ENCODE peak calls at places on chromosomes 13 and 19, in nine cellular contexts. One of them, this sample, is unnamed.

GRCh38 chr19:45812297-45812696 is 2.8 kb downstream of the RSPH6A start:
- DNase-seq in GM13977: no peak
- DNase-seq in WTC11: no peak
- DNase-seq in H1: no peak
- DNase-seq in HCT116: no peak
- DNase-seq in brain microvascular endothelial cell: no peak
- DNase-seq in tibial artery: no peak
- DNase-seq in breast epithelium: no peak
- DNase-seq in GM20000: no peak
- DNase-seq in this sample: no peak

GRCh38 chr19:343941-344624 is 513 bp downstream of the MIER2 start:
- DNase-seq in GM20000: no peak
- DNase-seq in H1: no peak
- DNase-seq in brain microvascular endothelial cell: no peak
- DNase-seq in GM13977: peak; percentile 91
- DNase-seq in WTC11: peak; percentile 50
- DNase-seq in tibial artery: no peak
- DNase-seq in breast epithelium: no peak
- DNase-seq in HCT116: no peak
- DNase-seq in this sample: no peak

GRCh38 chr13:30750036-30750435 is 14.7 kb downstream of the ALOX5AP start:
- DNase-seq in brain microvascular endothelial cell: no peak
- DNase-seq in GM13977: no peak
- DNase-seq in tibial artery: no peak
- DNase-seq in GM20000: no peak
- DNase-seq in breast epithelium: no peak
- DNase-seq in WTC11: no peak
- DNase-seq in HCT116: no peak
- DNase-seq in H1: no peak
- DNase-seq in this sample: no peak

GRCh38 chr13:22915442-22916082 is 265.2 kb upstream of the SGCG start:
- DNase-seq in tibial artery: no peak
- DNase-seq in GM13977: no peak
- DNase-seq in H1: peak; percentile 66
- DNase-seq in breast epithelium: no peak
- DNase-seq in HCT116: peak; percentile 22
- DNase-seq in WTC11: peak; percentile 78
- DNase-seq in brain microvascular endothelial cell: peak; percentile 18
- DNase-seq in GM20000: peak; percentile 52
- DNase-seq in this sample: no peak

GRCh38 chr19:18204394-18205179 is 745 bp upstream of the RAB3A start:
- DNase-seq in tibial artery: no peak
- DNase-seq in WTC11: peak; percentile 77
- DNase-seq in GM20000: no peak
- DNase-seq in breast epithelium: no peak
- DNase-seq in brain microvascular endothelial cell: peak; percentile 63
- DNase-seq in H1: no peak
- DNase-seq in HCT116: no peak
- DNase-seq in GM13977: no peak
- DNase-seq in this sample: peak; percentile 70

GRCh38 chr19:22893855-22894270 is 61.8 kb downstream of the ZNF723 start:
- DNase-seq in tibial artery: no peak
- DNase-seq in breast epithelium: no peak
- DNase-seq in GM20000: no peak
- DNase-seq in WTC11: no peak
- DNase-seq in brain microvascular endothelial cell: no peak
- DNase-seq in GM13977: no peak
- DNase-seq in HCT116: no peak
- DNase-seq in H1: no peak
- DNase-seq in this sample: no peak

GRCh38 chr13:71964491-71965108 is 97.6 kb upstream of the DACH1 start:
- DNase-seq in GM20000: no peak
- DNase-seq in H1: no peak
- DNase-seq in tibial artery: no peak
- DNase-seq in WTC11: no peak
- DNase-seq in brain microvascular endothelial cell: peak; percentile 22
- DNase-seq in breast epithelium: no peak
- DNase-seq in GM13977: no peak
- DNase-seq in HCT116: no peak
- DNase-seq in this sample: no peak

GRCh38 chr19:1752757-1753728 is at the start of gene ONECUT3:
- DNase-seq in HCT116: no peak
- DNase-seq in GM13977: no peak
- DNase-seq in GM20000: no peak
- DNase-seq in H1: no peak
- DNase-seq in brain microvascular endothelial cell: no peak
- DNase-seq in WTC11: no peak
- DNase-seq in breast epithelium: no peak
- DNase-seq in tibial artery: no peak
- DNase-seq in this sample: no peak

GRCh38 chr13:21297452-21297851 is 121.0 kb downstream of the MRPL57 start:
- DNase-seq in tibial artery: no peak
- DNase-seq in GM13977: no peak
- DNase-seq in HCT116: no peak
- DNase-seq in GM20000: no peak
- DNase-seq in brain microvascular endothelial cell: no peak
- DNase-seq in WTC11: no peak
- DNase-seq in breast epithelium: no peak
- DNase-seq in H1: no peak
- DNase-seq in this sample: no peak

GRCh38 chr19:30841934-30842333 is 469.8 kb downstream of the ZNF536 start:
- DNase-seq in breast epithelium: no peak
- DNase-seq in brain microvascular endothelial cell: no peak
- DNase-seq in GM13977: no peak
- DNase-seq in GM20000: no peak
- DNase-seq in WTC11: no peak
- DNase-seq in HCT116: no peak
- DNase-seq in tibial artery: no peak
- DNase-seq in H1: no peak
- DNase-seq in this sample: no peak

GRCh38 chr13:106527806-106528205 is 7.7 kb downstream of the EFNB2 start:
- DNase-seq in GM20000: no peak
- DNase-seq in WTC11: no peak
- DNase-seq in H1: no peak
- DNase-seq in GM13977: no peak
- DNase-seq in breast epithelium: no peak
- DNase-seq in tibial artery: no peak
- DNase-seq in brain microvascular endothelial cell: no peak
- DNase-seq in HCT116: no peak
- DNase-seq in this sample: no peak

GRCh38 chr19:55820037-55820436 is 11.8 kb downstream of the NLRP11 start:
- DNase-seq in brain microvascular endothelial cell: no peak
- DNase-seq in GM13977: no peak
- DNase-seq in tibial artery: no peak
- DNase-seq in HCT116: no peak
- DNase-seq in GM20000: no peak
- DNase-seq in WTC11: no peak
- DNase-seq in H1: no peak
- DNase-seq in breast epithelium: no peak
- DNase-seq in this sample: no peak

GRCh38 chr19:55419624-55420236 is 12.1 kb upstream of the UBE2S start:
- DNase-seq in WTC11: peak; percentile 22
- DNase-seq in GM13977: no peak
- DNase-seq in HCT116: no peak
- DNase-seq in breast epithelium: no peak
- DNase-seq in GM20000: no peak
- DNase-seq in H1: no peak
- DNase-seq in brain microvascular endothelial cell: no peak
- DNase-seq in tibial artery: no peak
- DNase-seq in this sample: no peak

GRCh38 chr19:34082289-34083077 is 89.8 kb upstream of the LSM14A start:
- DNase-seq in brain microvascular endothelial cell: no peak
- DNase-seq in WTC11: peak; percentile 38
- DNase-seq in GM20000: no peak
- DNase-seq in H1: peak; percentile 21
- DNase-seq in breast epithelium: no peak
- DNase-seq in GM13977: no peak
- DNase-seq in HCT116: no peak
- DNase-seq in tibial artery: no peak
- DNase-seq in this sample: no peak

GRCh38 chr13:88162076-88162702 is 491.0 kb downstream of the SLITRK5 start:
- DNase-seq in brain microvascular endothelial cell: no peak
- DNase-seq in HCT116: no peak
- DNase-seq in GM13977: no peak
- DNase-seq in breast epithelium: no peak
- DNase-seq in tibial artery: no peak
- DNase-seq in WTC11: no peak
- DNase-seq in H1: no peak
- DNase-seq in GM20000: no peak
- DNase-seq in this sample: no peak

GRCh38 chr19:48719263-48720171 is at the start of gene MAMSTR:
- DNase-seq in tibial artery: no peak
- DNase-seq in H1: no peak
- DNase-seq in GM20000: no peak
- DNase-seq in HCT116: no peak
- DNase-seq in brain microvascular endothelial cell: no peak
- DNase-seq in WTC11: no peak
- DNase-seq in GM13977: no peak
- DNase-seq in breast epithelium: no peak
- DNase-seq in this sample: no peak

DNA sequence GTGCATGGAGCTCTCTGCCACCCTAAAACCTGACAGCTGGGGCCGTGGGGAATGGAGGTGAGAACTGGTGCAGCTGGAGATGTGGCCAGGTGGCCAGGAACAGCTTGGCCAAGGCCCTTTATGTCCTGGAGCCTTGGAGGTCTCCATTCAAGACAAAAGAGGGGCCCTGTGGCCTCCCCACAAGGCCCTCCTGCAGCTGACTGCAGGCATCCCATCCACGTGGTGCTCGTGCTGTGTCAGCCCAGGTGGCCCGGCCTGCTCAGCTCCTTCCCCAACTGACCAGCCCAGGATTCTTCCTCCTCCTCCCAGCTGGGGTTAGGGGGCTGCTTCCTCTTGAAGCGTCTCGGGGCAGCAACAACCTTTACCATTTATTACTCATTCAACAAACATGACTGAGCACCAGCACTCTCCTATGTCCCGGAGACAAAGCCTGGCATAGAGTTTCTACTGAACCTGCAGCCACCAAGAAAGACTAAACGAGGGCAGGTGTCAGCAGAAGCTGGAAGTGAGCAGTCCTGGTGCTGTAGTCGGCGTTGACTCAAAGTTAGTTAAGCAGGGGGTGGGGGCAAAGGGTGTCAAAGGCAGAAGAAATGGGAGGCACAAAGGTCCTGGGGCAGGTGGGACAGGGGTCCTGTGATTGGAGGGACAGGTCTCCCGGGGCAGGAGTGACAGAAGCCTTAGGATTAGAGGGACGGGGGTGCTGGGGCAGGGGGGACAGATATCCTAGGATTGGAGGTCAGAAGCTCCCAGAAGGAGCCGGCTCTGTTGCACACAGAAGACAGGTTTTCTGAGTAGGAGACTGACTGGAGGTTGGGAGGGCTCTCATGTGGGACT is 23.3 kb upstream of the C13orf46 start:
- DNase-seq in GM20000: no peak
- DNase-seq in GM13977: no peak
- DNase-seq in HCT116: no peak
- DNase-seq in breast epithelium: no peak
- DNase-seq in H1: no peak
- DNase-seq in brain microvascular endothelial cell: no peak
- DNase-seq in WTC11: no peak
- DNase-seq in tibial artery: no peak
- DNase-seq in this sample: no peak
- TF ChIP-seq CTCF in GM20000: no peak
- TF ChIP-seq CTCF in GM13977: no peak
- TF ChIP-seq CTCF in HCT116: no peak
- TF ChIP-seq CTCF in breast epithelium: no peak
- TF ChIP-seq CTCF in H1: no peak
- TF ChIP-seq CTCF in brain microvascular endothelial cell: no peak
- TF ChIP-seq CTCF in WTC11: no peak
- TF ChIP-seq CTCF in tibial artery: no peak
- TF ChIP-seq CTCF in this sample: no peak

GRCh38 chr13:104106705-104107393 is 1040.6 kb upstream of the SLC10A2 start:
- DNase-seq in WTC11: peak; percentile 41
- DNase-seq in GM13977: no peak
- DNase-seq in tibial artery: no peak
- DNase-seq in brain microvascular endothelial cell: peak; percentile 57
- DNase-seq in H1: peak; percentile 1
- DNase-seq in GM20000: no peak
- DNase-seq in HCT116: no peak
- DNase-seq in breast epithelium: no peak
- DNase-seq in this sample: no peak
- TF ChIP-seq CTCF in WTC11: no peak
- TF ChIP-seq CTCF in GM13977: no peak
- TF ChIP-seq CTCF in tibial artery: no peak
- TF ChIP-seq CTCF in brain microvascular endothelial cell: peak; percentile 20
- TF ChIP-seq CTCF in H1: peak; percentile 33
- TF ChIP-seq CTCF in GM20000: no peak
- TF ChIP-seq CTCF in HCT116: peak; percentile 34
- TF ChIP-seq CTCF in breast epithelium: no peak
- TF ChIP-seq CTCF in this sample: no peak

GRCh38 chr19:11482384-11483050 is 1.7 kb upstream of the ELAVL3 start:
- DNase-seq in WTC11: peak; percentile 89
- DNase-seq in H1: peak; percentile 53
- DNase-seq in breast epithelium: peak; percentile 65
- DNase-seq in GM20000: peak; percentile 98
- DNase-seq in brain microvascular endothelial cell: peak; percentile 57
- DNase-seq in tibial artery: peak; percentile 89
- DNase-seq in HCT116: peak; percentile 51
- DNase-seq in GM13977: peak; percentile 98
- DNase-seq in this sample: peak; percentile 94

GRCh38 chr19:11483176-11484111 is 2.6 kb upstream of the ELAVL3 start:
- DNase-seq in GM13977: peak; percentile 40
- DNase-seq in WTC11: peak; percentile 47
- DNase-seq in tibial artery: no peak
- DNase-seq in HCT116: no peak
- DNase-seq in H1: no peak
- DNase-seq in breast epithelium: no peak
- DNase-seq in brain microvascular endothelial cell: no peak
- DNase-seq in GM20000: peak; percentile 41
- DNase-seq in this sample: no peak

GRCh38 chr19:11480081-11480926 is 542 bp downstream of the ELAVL3 start:
- DNase-seq in H1: no peak
- DNase-seq in breast epithelium: no peak
- DNase-seq in HCT116: no peak
- DNase-seq in WTC11: peak; percentile 26
- DNase-seq in GM20000: peak; percentile 54
- DNase-seq in GM13977: no peak
- DNase-seq in brain microvascular endothelial cell: no peak
- DNase-seq in tibial artery: no peak
- DNase-seq in this sample: no peak

GRCh38 chr19:11480927-11481776 is at the start of gene ELAVL3:
- DNase-seq in HCT116: no peak
- DNase-seq in H1: no peak
- DNase-seq in brain microvascular endothelial cell: no peak
- DNase-seq in GM20000: peak; percentile 53
- DNase-seq in GM13977: no peak
- DNase-seq in WTC11: peak; percentile 69
- DNase-seq in tibial artery: no peak
- DNase-seq in breast epithelium: no peak
- DNase-seq in this sample: peak; percentile 19

GRCh38 chr19:11481777-11482383 is 1.0 kb upstream of the ELAVL3 start:
- DNase-seq in GM20000: peak; percentile 95
- DNase-seq in breast epithelium: peak; percentile 54
- DNase-seq in tibial artery: peak; percentile 83
- DNase-seq in WTC11: peak; percentile 85
- DNase-seq in GM13977: peak; percentile 97
- DNase-seq in brain microvascular endothelial cell: peak; percentile 77
- DNase-seq in HCT116: no peak
- DNase-seq in H1: peak; percentile 79
- DNase-seq in this sample: peak; percentile 96
- TF ChIP-seq CTCF in GM20000: no peak
- TF ChIP-seq CTCF in breast epithelium: no peak
- TF ChIP-seq CTCF in tibial artery: no peak
- TF ChIP-seq CTCF in WTC11: no peak
- TF ChIP-seq CTCF in GM13977: peak; percentile 1
- TF ChIP-seq CTCF in brain microvascular endothelial cell: no peak
- TF ChIP-seq CTCF in HCT116: no peak
- TF ChIP-seq CTCF in H1: peak; percentile 7
- TF ChIP-seq CTCF in this sample: no peak

GRCh38 chr19:58451358-58452101 is at the start of gene ZNF324B:
- DNase-seq in brain microvascular endothelial cell: peak; percentile 95
- DNase-seq in HCT116: peak; percentile 90
- DNase-seq in tibial artery: peak; percentile 98
- DNase-seq in H1: peak; percentile 82
- DNase-seq in GM20000: peak; percentile 97
- DNase-seq in breast epithelium: peak; percentile 95
- DNase-seq in WTC11: peak; percentile 96
- DNase-seq in GM13977: peak; percentile 98
- DNase-seq in this sample: peak; percentile 98
- TF ChIP-seq CTCF in brain microvascular endothelial cell: no peak
- TF ChIP-seq CTCF in HCT116: no peak
- TF ChIP-seq CTCF in tibial artery: peak; percentile 3
- TF ChIP-seq CTCF in H1: no peak
- TF ChIP-seq CTCF in GM20000: no peak
- TF ChIP-seq CTCF in breast epithelium: no peak
- TF ChIP-seq CTCF in WTC11: no peak
- TF ChIP-seq CTCF in GM13977: no peak
- TF ChIP-seq CTCF in this sample: no peak

This sample was measured in activated CD8-positive, alpha-beta T cell treated with anti-CD3 and anti-CD28 coated beads for 36 hours.